ENCODE peak calls at places on chromosome 15, in ten cellular contexts. One of them, this sample, is unnamed.

GRCh38 chr15:95932676-95933075 is 397.8 kb upstream of the NR2F2 start:
- DNase-seq in kidney: no peak
- DNase-seq in effector memory CD4-positive, alpha-beta T cell: no peak
- DNase-seq in GM12878: no peak
- DNase-seq in thyroid gland: no peak
- DNase-seq in GM23248: peak; percentile 69
- DNase-seq in tibial nerve: no peak
- DNase-seq in Karpas-422: no peak
- DNase-seq in heart left ventricle: no peak
- DNase-seq in psoas muscle: no peak
- DNase-seq in this sample: no peak

GRCh38 chr15:64464271-64465005 is 4.1 kb downstream of the ZNF609 start:
- DNase-seq in Karpas-422: no peak
- DNase-seq in GM23248: peak; percentile 51
- DNase-seq in tibial nerve: no peak
- DNase-seq in GM12878: no peak
- DNase-seq in effector memory CD4-positive, alpha-beta T cell: no peak
- DNase-seq in kidney: no peak
- DNase-seq in psoas muscle: no peak
- DNase-seq in thyroid gland: peak; percentile 81
- DNase-seq in heart left ventricle: no peak
- DNase-seq in this sample: peak; percentile 35

GRCh38 chr15:31456329-31457060 is 129.9 kb downstream of the KLF13 start:
- DNase-seq in GM12878: no peak
- DNase-seq in tibial nerve: no peak
- DNase-seq in heart left ventricle: no peak
- DNase-seq in effector memory CD4-positive, alpha-beta T cell: no peak
- DNase-seq in psoas muscle: no peak
- DNase-seq in thyroid gland: no peak
- DNase-seq in kidney: peak; percentile 47
- DNase-seq in Karpas-422: no peak
- DNase-seq in GM23248: no peak
- DNase-seq in this sample: no peak

GRCh38 chr15:59366368-59367021 is 6.2 kb downstream of the MYO1E start:
- DNase-seq in Karpas-422: no peak
- DNase-seq in heart left ventricle: no peak
- DNase-seq in effector memory CD4-positive, alpha-beta T cell: no peak
- DNase-seq in GM23248: peak; percentile 52
- DNase-seq in psoas muscle: no peak
- DNase-seq in tibial nerve: no peak
- DNase-seq in GM12878: no peak
- DNase-seq in kidney: no peak
- DNase-seq in thyroid gland: no peak
- DNase-seq in this sample: no peak

GRCh38 chr15:77650285-77650684 is 17.6 kb upstream of the LINGO1 start:
- DNase-seq in effector memory CD4-positive, alpha-beta T cell: no peak
- DNase-seq in tibial nerve: no peak
- DNase-seq in heart left ventricle: no peak
- DNase-seq in GM23248: peak; percentile 22
- DNase-seq in Karpas-422: peak; percentile 67
- DNase-seq in kidney: no peak
- DNase-seq in psoas muscle: no peak
- DNase-seq in GM12878: no peak
- DNase-seq in thyroid gland: no peak
- DNase-seq in this sample: no peak

GRCh38 chr15:50531763-50532162 is 14.7 kb downstream of the USP50 start:
- DNase-seq in psoas muscle: no peak
- DNase-seq in thyroid gland: no peak
- DNase-seq in tibial nerve: no peak
- DNase-seq in GM12878: no peak
- DNase-seq in kidney: no peak
- DNase-seq in Karpas-422: no peak
- DNase-seq in effector memory CD4-positive, alpha-beta T cell: no peak
- DNase-seq in GM23248: no peak
- DNase-seq in heart left ventricle: no peak
- DNase-seq in this sample: no peak

GRCh38 chr15:44029940-44030568 is 165.0 kb downstream of the FRMD5 start:
- DNase-seq in Karpas-422: no peak
- DNase-seq in GM12878: no peak
- DNase-seq in tibial nerve: no peak
- DNase-seq in thyroid gland: no peak
- DNase-seq in heart left ventricle: no peak
- DNase-seq in psoas muscle: no peak
- DNase-seq in effector memory CD4-positive, alpha-beta T cell: no peak
- DNase-seq in GM23248: peak; percentile 51
- DNase-seq in kidney: no peak
- DNase-seq in this sample: no peak

GRCh38 chr15:76529911-76530310 is 193.3 kb downstream of the ISL2 start:
- DNase-seq in heart left ventricle: no peak
- DNase-seq in effector memory CD4-positive, alpha-beta T cell: no peak
- DNase-seq in tibial nerve: no peak
- DNase-seq in kidney: no peak
- DNase-seq in psoas muscle: no peak
- DNase-seq in thyroid gland: no peak
- DNase-seq in GM23248: no peak
- DNase-seq in Karpas-422: no peak
- DNase-seq in GM12878: no peak
- DNase-seq in this sample: no peak

GRCh38 chr15:101803209-101803608 is at the start of gene OR4F6:
- DNase-seq in Karpas-422: no peak
- DNase-seq in tibial nerve: no peak
- DNase-seq in effector memory CD4-positive, alpha-beta T cell: no peak
- DNase-seq in GM23248: no peak
- DNase-seq in kidney: no peak
- DNase-seq in heart left ventricle: no peak
- DNase-seq in GM12878: no peak
- DNase-seq in thyroid gland: no peak
- DNase-seq in psoas muscle: no peak
- DNase-seq in this sample: no peak

GRCh38 chr15:25933456-25934158 is 70.5 kb upstream of the ATP10A start:
- DNase-seq in GM23248: peak; percentile 94
- DNase-seq in thyroid gland: peak; percentile 77
- DNase-seq in effector memory CD4-positive, alpha-beta T cell: peak; percentile 32
- DNase-seq in Karpas-422: no peak
- DNase-seq in GM12878: peak; percentile 5
- DNase-seq in psoas muscle: peak; percentile 68
- DNase-seq in kidney: peak; percentile 87
- DNase-seq in heart left ventricle: peak; percentile 44
- DNase-seq in tibial nerve: peak; percentile 22
- DNase-seq in this sample: peak; percentile 68
- H3K4me3 ChIP-seq in GM23248: peak overlapping the region; percentile 62
- H3K4me3 ChIP-seq in thyroid gland: peak overlapping the region; percentile 4
- H3K4me3 ChIP-seq in effector memory CD4-positive, alpha-beta T cell: peak overlapping the region; percentile 51
- H3K4me3 ChIP-seq in Karpas-422: no peak overlapping the region
- H3K4me3 ChIP-seq in GM12878: no peak overlapping the region
- H3K4me3 ChIP-seq in psoas muscle: peak overlapping the region; percentile 21
- H3K4me3 ChIP-seq in kidney: peak overlapping the region; percentile 42
- H3K4me3 ChIP-seq in heart left ventricle: peak overlapping the region; percentile 35
- H3K4me3 ChIP-seq in tibial nerve: no peak overlapping the region
- H3K4me3 ChIP-seq in this sample: no peak overlapping the region

GRCh38 chr15:74791007-74791406 is 9.1 kb downstream of the CSK start:
- DNase-seq in Karpas-422: peak; percentile 71
- DNase-seq in GM23248: no peak
- DNase-seq in tibial nerve: no peak
- DNase-seq in kidney: no peak
- DNase-seq in heart left ventricle: no peak
- DNase-seq in effector memory CD4-positive, alpha-beta T cell: no peak
- DNase-seq in thyroid gland: no peak
- DNase-seq in GM12878: no peak
- DNase-seq in psoas muscle: no peak
- DNase-seq in this sample: no peak
- H3K4me1 ChIP-seq in Karpas-422: peaks cover 96% of the 10 kb centered on the region
- H3K4me1 ChIP-seq in GM23248: peaks cover 25% of the 10 kb centered on the region
- H3K4me1 ChIP-seq in tibial nerve: no peaks in the 10 kb centered on the region
- H3K4me1 ChIP-seq in kidney: peaks cover 56% of the 10 kb centered on the region
- H3K4me1 ChIP-seq in heart left ventricle: peaks cover 76% of the 10 kb centered on the region
- H3K4me1 ChIP-seq in effector memory CD4-positive, alpha-beta T cell: peaks cover 98% of the 10 kb centered on the region
- H3K4me1 ChIP-seq in thyroid gland: peaks cover 74% of the 10 kb centered on the region
- H3K4me1 ChIP-seq in GM12878: peaks cover 64% of the 10 kb centered on the region
- H3K4me1 ChIP-seq in psoas muscle: peaks cover 62% of the 10 kb centered on the region
- H3K4me1 ChIP-seq in this sample: peaks cover 25% of the 10 kb centered on the region

GRCh38 chr15:25065876-25066275 is 111.1 kb downstream of the SNRPN start:
- DNase-seq in tibial nerve: no peak
- DNase-seq in GM12878: no peak
- DNase-seq in psoas muscle: no peak
- DNase-seq in thyroid gland: no peak
- DNase-seq in heart left ventricle: no peak
- DNase-seq in effector memory CD4-positive, alpha-beta T cell: no peak
- DNase-seq in kidney: peak; percentile 39
- DNase-seq in GM23248: no peak
- DNase-seq in Karpas-422: no peak
- DNase-seq in this sample: no peak
- H3K9me3 ChIP-seq in tibial nerve: peaks cover 73% of the 10 kb centered on the region
- H3K9me3 ChIP-seq in GM12878: peaks cover 68% of the 10 kb centered on the region
- H3K9me3 ChIP-seq in psoas muscle: peaks cover 98% of the 10 kb centered on the region
- H3K9me3 ChIP-seq in thyroid gland: peaks cover 11% of the 10 kb centered on the region
- H3K9me3 ChIP-seq in heart left ventricle: peaks cover 100% of the 10 kb centered on the region
- H3K9me3 ChIP-seq in effector memory CD4-positive, alpha-beta T cell: peaks cover 89% of the 10 kb centered on the region
- H3K9me3 ChIP-seq in kidney: peaks cover 100% of the 10 kb centered on the region
- H3K9me3 ChIP-seq in GM23248: no peaks in the 10 kb centered on the region
- H3K9me3 ChIP-seq in Karpas-422: peaks cover 77% of the 10 kb centered on the region
- H3K9me3 ChIP-seq in this sample: peaks cover 100% of the 10 kb centered on the region

GRCh38 chr15:70528270-70528706 is 235.1 kb downstream of the UACA start:
- DNase-seq in heart left ventricle: no peak
- DNase-seq in kidney: no peak
- DNase-seq in Karpas-422: peak; percentile 62
- DNase-seq in GM23248: peak; percentile 24
- DNase-seq in psoas muscle: no peak
- DNase-seq in thyroid gland: no peak
- DNase-seq in tibial nerve: no peak
- DNase-seq in GM12878: peak; percentile 66
- DNase-seq in effector memory CD4-positive, alpha-beta T cell: peak; percentile 39
- DNase-seq in this sample: no peak
- H3K4me3 ChIP-seq in heart left ventricle: no peak overlapping the region
- H3K4me3 ChIP-seq in kidney: no peak overlapping the region
- H3K4me3 ChIP-seq in Karpas-422: no peak overlapping the region
- H3K4me3 ChIP-seq in GM23248: no peak overlapping the region
- H3K4me3 ChIP-seq in psoas muscle: no peak overlapping the region
- H3K4me3 ChIP-seq in thyroid gland: no peak overlapping the region
- H3K4me3 ChIP-seq in tibial nerve: no peak overlapping the region
- H3K4me3 ChIP-seq in GM12878: no peak overlapping the region
- H3K4me3 ChIP-seq in effector memory CD4-positive, alpha-beta T cell: peak overlapping the region; percentile 24
- H3K4me3 ChIP-seq in this sample: no peak overlapping the region